ENCODE peak calls at places on chromosomes 16 and 17, in ten cellular contexts. One of them, this sample, is unnamed.

GRCh38 chr17:11511696-11512095 is 86.6 kb upstream of the DNAH9 start:
- DNase-seq in fibroblast of lung: no peak
- DNase-seq in HTR-8/SVneo: no peak
- DNase-seq in EL: no peak
- DNase-seq in stomach: peak; percentile 42
- DNase-seq in tibial nerve: no peak
- DNase-seq in iPS-NIHi11: no peak
- DNase-seq in body of pancreas: peak; percentile 87
- DNase-seq in coronary artery: no peak
- DNase-seq in AG04450: no peak
- DNase-seq in this sample: no peak

GRCh38 chr17:40062347-40063033 is at the start of gene THRA:
- DNase-seq in tibial nerve: peak; percentile 55
- DNase-seq in coronary artery: no peak
- DNase-seq in EL: peak; percentile 58
- DNase-seq in HTR-8/SVneo: no peak
- DNase-seq in body of pancreas: peak; percentile 84
- DNase-seq in iPS-NIHi11: peak; percentile 94
- DNase-seq in fibroblast of lung: no peak
- DNase-seq in stomach: peak; percentile 78
- DNase-seq in AG04450: no peak
- DNase-seq in this sample: no peak

GRCh38 chr16:12575288-12575687 is 228.4 kb downstream of the CPPED1 start:
- DNase-seq in AG04450: no peak
- DNase-seq in HTR-8/SVneo: no peak
- DNase-seq in tibial nerve: no peak
- DNase-seq in body of pancreas: no peak
- DNase-seq in iPS-NIHi11: no peak
- DNase-seq in coronary artery: no peak
- DNase-seq in EL: no peak
- DNase-seq in fibroblast of lung: no peak
- DNase-seq in stomach: no peak
- DNase-seq in this sample: no peak

GRCh38 chr16:83802135-83802534 is 5.6 kb upstream of the HSBP1 start:
- DNase-seq in fibroblast of lung: peak; percentile 81
- DNase-seq in EL: peak; percentile 81
- DNase-seq in AG04450: peak; percentile 33
- DNase-seq in stomach: no peak
- DNase-seq in HTR-8/SVneo: no peak
- DNase-seq in tibial nerve: no peak
- DNase-seq in body of pancreas: no peak
- DNase-seq in iPS-NIHi11: no peak
- DNase-seq in coronary artery: no peak
- DNase-seq in this sample: no peak

GRCh38 chr16:86681440-86681838 is 103.1 kb downstream of the FOXL1 start:
- DNase-seq in iPS-NIHi11: no peak
- DNase-seq in stomach: no peak
- DNase-seq in HTR-8/SVneo: no peak
- DNase-seq in coronary artery: peak; percentile 84
- DNase-seq in fibroblast of lung: peak; percentile 17
- DNase-seq in body of pancreas: no peak
- DNase-seq in EL: peak; percentile 11
- DNase-seq in tibial nerve: peak; percentile 26
- DNase-seq in AG04450: no peak
- DNase-seq in this sample: peak; percentile 34

GRCh38 chr16:83968483-83968865 is 430 bp downstream of the NECAB2 start:
- DNase-seq in stomach: no peak
- DNase-seq in iPS-NIHi11: peak; percentile 81
- DNase-seq in body of pancreas: no peak
- DNase-seq in AG04450: no peak
- DNase-seq in HTR-8/SVneo: no peak
- DNase-seq in tibial nerve: no peak
- DNase-seq in coronary artery: no peak
- DNase-seq in EL: no peak
- DNase-seq in fibroblast of lung: no peak
- DNase-seq in this sample: no peak

GRCh38 chr17:48753794-48754499 is 25.4 kb upstream of the HOXB13 start:
- DNase-seq in EL: peak; percentile 66
- DNase-seq in coronary artery: no peak
- DNase-seq in HTR-8/SVneo: peak; percentile 59
- DNase-seq in AG04450: no peak
- DNase-seq in fibroblast of lung: no peak
- DNase-seq in body of pancreas: no peak
- DNase-seq in iPS-NIHi11: no peak
- DNase-seq in tibial nerve: no peak
- DNase-seq in stomach: no peak
- DNase-seq in this sample: no peak

GRCh38 chr17:14307560-14308024 is 6.7 kb downstream of the HS3ST3B1 start:
- DNase-seq in AG04450: no peak
- DNase-seq in HTR-8/SVneo: no peak
- DNase-seq in fibroblast of lung: peak; percentile 77
- DNase-seq in stomach: no peak
- DNase-seq in body of pancreas: no peak
- DNase-seq in EL: peak; percentile 86
- DNase-seq in tibial nerve: no peak
- DNase-seq in coronary artery: no peak
- DNase-seq in iPS-NIHi11: no peak
- DNase-seq in this sample: no peak

GRCh38 chr16:3485821-3486505 is 9.3 kb downstream of the C16orf90 start:
- DNase-seq in HTR-8/SVneo: no peak
- DNase-seq in body of pancreas: no peak
- DNase-seq in EL: no peak
- DNase-seq in stomach: no peak
- DNase-seq in iPS-NIHi11: no peak
- DNase-seq in AG04450: no peak
- DNase-seq in fibroblast of lung: no peak
- DNase-seq in tibial nerve: no peak
- DNase-seq in coronary artery: no peak
- DNase-seq in this sample: no peak

GRCh38 chr16:17470871-17471744 is at the start of gene XYLT1:
- DNase-seq in AG04450: peak; percentile 45
- DNase-seq in tibial nerve: peak; percentile 57
- DNase-seq in coronary artery: peak; percentile 91
- DNase-seq in fibroblast of lung: peak; percentile 95
- DNase-seq in HTR-8/SVneo: no peak
- DNase-seq in iPS-NIHi11: peak; percentile 78
- DNase-seq in stomach: peak; percentile 46
- DNase-seq in body of pancreas: peak; percentile 59
- DNase-seq in EL: peak; percentile 91
- DNase-seq in this sample: peak; percentile 70

GRCh38 chr16:63289834-63290460 is 1253.7 kb upstream of the CDH8 start:
- DNase-seq in tibial nerve: no peak
- DNase-seq in body of pancreas: peak; percentile 68
- DNase-seq in fibroblast of lung: peak; percentile 5
- DNase-seq in coronary artery: no peak
- DNase-seq in HTR-8/SVneo: no peak
- DNase-seq in AG04450: no peak
- DNase-seq in stomach: peak; percentile 46
- DNase-seq in EL: no peak
- DNase-seq in iPS-NIHi11: peak; percentile 72
- DNase-seq in this sample: no peak

GRCh38 chr16:47492428-47493357 is 31.6 kb downstream of the PHKB start:
- DNase-seq in body of pancreas: peak; percentile 29
- DNase-seq in coronary artery: peak; percentile 89
- DNase-seq in iPS-NIHi11: no peak
- DNase-seq in fibroblast of lung: peak; percentile 39
- DNase-seq in HTR-8/SVneo: no peak
- DNase-seq in stomach: peak; percentile 47
- DNase-seq in EL: no peak
- DNase-seq in AG04450: no peak
- DNase-seq in tibial nerve: peak; percentile 68
- DNase-seq in this sample: peak; percentile 75

GRCh38 chr16:80517846-80518245 is 22.9 kb upstream of the DYNLRB2 start:
- DNase-seq in HTR-8/SVneo: no peak
- DNase-seq in stomach: no peak
- DNase-seq in body of pancreas: no peak
- DNase-seq in AG04450: no peak
- DNase-seq in fibroblast of lung: no peak
- DNase-seq in coronary artery: no peak
- DNase-seq in iPS-NIHi11: no peak
- DNase-seq in EL: no peak
- DNase-seq in tibial nerve: no peak
- DNase-seq in this sample: no peak

GRCh38 chr17:64115871-64116534 is 13.9 kb downstream of the ERN1 start:
- DNase-seq in iPS-NIHi11: no peak
- DNase-seq in coronary artery: no peak
- DNase-seq in tibial nerve: no peak
- DNase-seq in AG04450: peak; percentile 65
- DNase-seq in HTR-8/SVneo: peak; percentile 37
- DNase-seq in body of pancreas: peak; percentile 81
- DNase-seq in EL: peak; percentile 87
- DNase-seq in fibroblast of lung: peak; percentile 92
- DNase-seq in stomach: peak; percentile 65
- DNase-seq in this sample: no peak

GRCh38 chr16:46743232-46743719 is 4.9 kb downstream of the MYLK3 start:
- DNase-seq in fibroblast of lung: peak; percentile 8
- DNase-seq in tibial nerve: no peak
- DNase-seq in body of pancreas: no peak
- DNase-seq in EL: peak; percentile 70
- DNase-seq in coronary artery: peak; percentile 60
- DNase-seq in iPS-NIHi11: peak; percentile 75
- DNase-seq in AG04450: no peak
- DNase-seq in HTR-8/SVneo: no peak
- DNase-seq in stomach: no peak
- DNase-seq in this sample: no peak

GRCh38 chr16:775236-775796 is 12.9 kb downstream of the RPUSD1 start:
- DNase-seq in iPS-NIHi11: no peak
- DNase-seq in fibroblast of lung: no peak
- DNase-seq in body of pancreas: no peak
- DNase-seq in coronary artery: no peak
- DNase-seq in AG04450: no peak
- DNase-seq in stomach: no peak
- DNase-seq in HTR-8/SVneo: no peak
- DNase-seq in tibial nerve: no peak
- DNase-seq in EL: no peak
- DNase-seq in this sample: no peak

GRCh38 chr17:40791808-40792436 is 7.8 kb downstream of the KRT28 start:
- DNase-seq in AG04450: peak; percentile 11
- DNase-seq in iPS-NIHi11: peak; percentile 26
- DNase-seq in stomach: no peak
- DNase-seq in fibroblast of lung: peak; percentile 68
- DNase-seq in tibial nerve: no peak
- DNase-seq in coronary artery: no peak
- DNase-seq in EL: peak; percentile 52
- DNase-seq in HTR-8/SVneo: peak; percentile 30
- DNase-seq in body of pancreas: no peak
- DNase-seq in this sample: no peak

GRCh38 chr16:55929184-55929583 is 54.0 kb upstream of the CES5A start:
- DNase-seq in EL: no peak
- DNase-seq in fibroblast of lung: no peak
- DNase-seq in stomach: no peak
- DNase-seq in iPS-NIHi11: no peak
- DNase-seq in AG04450: no peak
- DNase-seq in body of pancreas: no peak
- DNase-seq in tibial nerve: no peak
- DNase-seq in HTR-8/SVneo: no peak
- DNase-seq in coronary artery: no peak
- DNase-seq in this sample: no peak

GRCh38 chr17:67441052-67441738 is 64.1 kb downstream of the PITPNC1 start:
- DNase-seq in stomach: no peak
- DNase-seq in AG04450: peak; percentile 21
- DNase-seq in EL: peak; percentile 68
- DNase-seq in iPS-NIHi11: no peak
- DNase-seq in fibroblast of lung: peak; percentile 53
- DNase-seq in body of pancreas: peak; percentile 5
- DNase-seq in HTR-8/SVneo: peak; percentile 36
- DNase-seq in tibial nerve: no peak
- DNase-seq in coronary artery: no peak
- DNase-seq in this sample: no peak

GRCh38 chr16:73735018-73735417 is 561.6 kb upstream of the PSMD7 start:
- DNase-seq in fibroblast of lung: peak; percentile 79
- DNase-seq in HTR-8/SVneo: no peak
- DNase-seq in EL: peak; percentile 56
- DNase-seq in body of pancreas: no peak
- DNase-seq in tibial nerve: no peak
- DNase-seq in AG04450: peak; percentile 37
- DNase-seq in stomach: no peak
- DNase-seq in coronary artery: no peak
- DNase-seq in iPS-NIHi11: no peak
- DNase-seq in this sample: no peak

GRCh38 chr16:66905633-66906539 is 12.8 kb downstream of the CDH16 start:
- DNase-seq in body of pancreas: peak; percentile 71
- DNase-seq in stomach: peak; percentile 86
- DNase-seq in iPS-NIHi11: peak; percentile 84
- DNase-seq in coronary artery: no peak
- DNase-seq in tibial nerve: no peak
- DNase-seq in EL: peak; percentile 21
- DNase-seq in AG04450: no peak
- DNase-seq in fibroblast of lung: no peak
- DNase-seq in HTR-8/SVneo: no peak
- DNase-seq in this sample: peak; percentile 76

GRCh38 chr17:9162275-9162985 is 141.1 kb downstream of the NTN1 start:
- DNase-seq in fibroblast of lung: no peak
- DNase-seq in stomach: no peak
- DNase-seq in AG04450: no peak
- DNase-seq in body of pancreas: no peak
- DNase-seq in EL: no peak
- DNase-seq in iPS-NIHi11: peak; percentile 82
- DNase-seq in tibial nerve: peak; percentile 20
- DNase-seq in HTR-8/SVneo: no peak
- DNase-seq in coronary artery: no peak
- DNase-seq in this sample: peak; percentile 64

GRCh38 chr17:81869221-81870154 is 1.6 kb downstream of the ARHGDIA start:
- DNase-seq in AG04450: no peak
- DNase-seq in tibial nerve: no peak
- DNase-seq in fibroblast of lung: peak; percentile 32
- DNase-seq in HTR-8/SVneo: no peak
- DNase-seq in iPS-NIHi11: peak; percentile 86
- DNase-seq in EL: peak; percentile 60
- DNase-seq in coronary artery: no peak
- DNase-seq in body of pancreas: peak; percentile 56
- DNase-seq in stomach: peak; percentile 33
- DNase-seq in this sample: no peak

GRCh38 chr17:18229254-18229653 is 3.8 kb downstream of the LLGL1 start:
- DNase-seq in HTR-8/SVneo: no peak
- DNase-seq in coronary artery: no peak
- DNase-seq in AG04450: no peak
- DNase-seq in body of pancreas: no peak
- DNase-seq in stomach: no peak
- DNase-seq in tibial nerve: no peak
- DNase-seq in iPS-NIHi11: no peak
- DNase-seq in EL: no peak
- DNase-seq in fibroblast of lung: no peak
- DNase-seq in this sample: no peak

GRCh38 chr17:62892870-62893338 is 73.1 kb upstream of the TANC2 start:
- DNase-seq in stomach: peak; percentile 40
- DNase-seq in body of pancreas: no peak
- DNase-seq in iPS-NIHi11: peak; percentile 41
- DNase-seq in AG04450: peak; percentile 47
- DNase-seq in EL: peak; percentile 81
- DNase-seq in fibroblast of lung: peak; percentile 71
- DNase-seq in coronary artery: no peak
- DNase-seq in HTR-8/SVneo: peak; percentile 81
- DNase-seq in tibial nerve: no peak
- DNase-seq in this sample: peak; percentile 76

GRCh38 chr16:67537270-67537635 is 8.6 kb downstream of the RIPOR1 start:
- DNase-seq in tibial nerve: no peak
- DNase-seq in coronary artery: no peak
- DNase-seq in EL: peak; percentile 63
- DNase-seq in HTR-8/SVneo: peak; percentile 59
- DNase-seq in iPS-NIHi11: peak; percentile 85
- DNase-seq in AG04450: no peak
- DNase-seq in fibroblast of lung: peak; percentile 37
- DNase-seq in stomach: peak; percentile 58
- DNase-seq in body of pancreas: peak; percentile 60
- DNase-seq in this sample: peak; percentile 73

GRCh38 chr16:17476414-17477259 is 5.9 kb upstream of the XYLT1 start:
- DNase-seq in fibroblast of lung: peak; percentile 71
- DNase-seq in coronary artery: no peak
- DNase-seq in HTR-8/SVneo: no peak
- DNase-seq in AG04450: peak; percentile 51
- DNase-seq in stomach: peak; percentile 54
- DNase-seq in body of pancreas: peak; percentile 79
- DNase-seq in iPS-NIHi11: peak; percentile 75
- DNase-seq in EL: peak; percentile 63
- DNase-seq in tibial nerve: no peak
- DNase-seq in this sample: no peak

GRCh38 chr16:68936729-68937631 is 93.6 kb downstream of the TANGO6 start:
- DNase-seq in tibial nerve: no peak
- DNase-seq in fibroblast of lung: peak; percentile 18
- DNase-seq in AG04450: no peak
- DNase-seq in EL: peak; percentile 29
- DNase-seq in stomach: no peak
- DNase-seq in body of pancreas: no peak
- DNase-seq in HTR-8/SVneo: peak; percentile 67
- DNase-seq in coronary artery: no peak
- DNase-seq in iPS-NIHi11: no peak
- DNase-seq in this sample: peak; percentile 53